ENCODE peak calls at places on chromosomes 6 and 20, in four cellular contexts. One of them, this sample, is unnamed.

GRCh38 chr6:16184129-16184528 is 54.3 kb upstream of the GMPR start:
- DNase-seq in GM12878: peak; percentile 45
- DNase-seq in K562: peak; percentile 20
- DNase-seq in HepG2: peak; percentile 42
- DNase-seq in this sample: peak; percentile 36

GRCh38 chr20:32477594-32478512 is 107.3 kb downstream of the NOL4L start:
- DNase-seq in GM12878: no peak
- DNase-seq in K562: no peak
- DNase-seq in HepG2: no peak
- DNase-seq in this sample: no peak

GRCh38 chr20:59062057-59062456 is 19.5 kb upstream of the PRELID3B start:
- DNase-seq in GM12878: no peak
- DNase-seq in K562: no peak
- DNase-seq in HepG2: no peak
- DNase-seq in this sample: no peak

GRCh38 chr6:154414021-154414813 is 57.6 kb upstream of the IPCEF1 start:
- DNase-seq in GM12878: no peak
- DNase-seq in K562: no peak
- DNase-seq in HepG2: peak; percentile 67
- DNase-seq in this sample: no peak

GRCh38 chr20:1500496-1500895 is 9.3 kb upstream of the SIRPB2 start:
- DNase-seq in GM12878: no peak
- DNase-seq in K562: no peak
- DNase-seq in HepG2: no peak
- DNase-seq in this sample: no peak

GRCh38 chr6:41286544-41287346 is at the start of gene TREM1:
- DNase-seq in GM12878: no peak
- DNase-seq in K562: no peak
- DNase-seq in HepG2: peak; percentile 17
- DNase-seq in this sample: no peak

GRCh38 chr20:49427751-49428518 is 54.5 kb downstream of the KCNB1 start:
- DNase-seq in GM12878: no peak
- DNase-seq in K562: no peak
- DNase-seq in HepG2: no peak
- DNase-seq in this sample: no peak

GRCh38 chr6:31396422-31397152 is 6.8 kb upstream of the MICA start:
- DNase-seq in GM12878: no peak
- DNase-seq in K562: peak; percentile 75
- DNase-seq in HepG2: peak; percentile 68
- DNase-seq in this sample: peak; percentile 89

GRCh38 chr6:81171991-81172740 is 580.3 kb downstream of the TENT5A start:
- DNase-seq in GM12878: no peak
- DNase-seq in K562: no peak
- DNase-seq in HepG2: no peak
- DNase-seq in this sample: no peak

GRCh38 chr6:80338201-80338836 is 231.8 kb downstream of the BCKDHB start:
- DNase-seq in GM12878: no peak
- DNase-seq in K562: peak; percentile 65
- DNase-seq in HepG2: peak; percentile 47
- DNase-seq in this sample: peak; percentile 86

GRCh38 chr6:45923831-45924391 is 91.7 kb downstream of the CLIC5 start:
- DNase-seq in GM12878: no peak
- DNase-seq in K562: no peak
- DNase-seq in HepG2: no peak
- DNase-seq in this sample: no peak

GRCh38 chr6:122790740-122791679 is 2.0 kb downstream of the SMPDL3A start:
- DNase-seq in GM12878: no peak
- DNase-seq in K562: no peak
- DNase-seq in HepG2: peak; percentile 86
- DNase-seq in this sample: no peak

GRCh38 chr6:140069576-140069975 is 695.1 kb upstream of the CITED2 start:
- DNase-seq in GM12878: no peak
- DNase-seq in K562: no peak
- DNase-seq in HepG2: no peak
- DNase-seq in this sample: no peak

GRCh38 chr20:53319716-53320115 is 273.9 kb downstream of the ZNF217 start:
- DNase-seq in GM12878: no peak
- DNase-seq in K562: no peak
- DNase-seq in HepG2: no peak
- DNase-seq in this sample: no peak
- TF ChIP-seq ESRRA in GM12878: no peak
- TF ChIP-seq ESRRA in K562: no peak
- TF ChIP-seq ESRRA in HepG2: no peak
- TF ChIP-seq ESRRA in this sample: no peak

DNA sequence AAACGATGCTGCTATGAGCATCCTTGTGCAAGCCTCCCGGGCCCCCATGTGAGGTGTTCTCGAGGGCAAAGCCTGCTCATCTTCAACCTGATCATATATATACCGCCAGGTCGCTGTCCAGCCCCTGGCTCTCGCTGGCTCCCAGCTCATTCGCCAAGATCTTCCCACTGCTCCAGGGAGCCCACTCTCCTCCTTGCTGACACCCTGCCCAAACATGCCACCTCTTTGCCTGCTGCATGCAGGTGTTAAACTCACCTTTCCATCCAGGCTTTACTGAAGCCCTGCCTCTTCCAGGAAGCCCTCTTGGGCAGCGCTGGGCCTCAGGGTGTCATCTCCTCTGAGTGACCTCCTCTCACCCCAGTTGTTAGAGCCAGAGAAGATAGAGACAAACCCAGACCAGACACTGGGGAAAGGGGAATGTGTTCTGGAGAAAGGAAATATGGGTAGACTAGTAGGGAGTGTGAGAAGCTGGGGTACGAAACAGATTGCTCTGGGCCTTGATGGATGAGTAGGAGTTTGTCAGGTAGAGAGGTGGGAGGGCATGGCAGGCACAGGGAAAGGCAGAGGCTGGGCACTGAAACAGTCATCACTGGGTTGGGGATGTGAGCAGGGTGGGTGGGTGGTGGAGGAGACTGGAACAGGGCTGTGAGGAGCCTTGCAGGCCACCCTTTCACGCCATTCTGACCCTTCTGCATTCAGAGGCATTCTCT is 1.2 kb upstream of the DLGAP4 start:
- DNase-seq in GM12878: no peak
- DNase-seq in K562: no peak
- DNase-seq in HepG2: no peak
- DNase-seq in this sample: no peak
- TF ChIP-seq TCF7 in GM12878: no peak
- TF ChIP-seq TCF7 in K562: no peak
- TF ChIP-seq TCF7 in HepG2: no peak
- TF ChIP-seq TCF7 in this sample: no peak

GRCh38 chr20:45230631-45231030 is 9.5 kb downstream of the SEMG2 start:
- DNase-seq in GM12878: no peak
- DNase-seq in K562: no peak
- DNase-seq in HepG2: no peak
- DNase-seq in this sample: no peak

GRCh38 chr20:45226287-45226686 is 5.1 kb downstream of the SEMG2 start:
- DNase-seq in GM12878: no peak
- DNase-seq in K562: no peak
- DNase-seq in HepG2: no peak
- DNase-seq in this sample: no peak

GRCh38 chr20:45229264-45230056 is 8.3 kb downstream of the SEMG2 start:
- DNase-seq in GM12878: no peak
- DNase-seq in K562: peak; percentile 52
- DNase-seq in HepG2: peak; percentile 26
- DNase-seq in this sample: peak; percentile 90
- TF ChIP-seq ESRRA in GM12878: no peak
- TF ChIP-seq ESRRA in K562: no peak
- TF ChIP-seq ESRRA in HepG2: no peak
- TF ChIP-seq ESRRA in this sample: no peak

DNA sequence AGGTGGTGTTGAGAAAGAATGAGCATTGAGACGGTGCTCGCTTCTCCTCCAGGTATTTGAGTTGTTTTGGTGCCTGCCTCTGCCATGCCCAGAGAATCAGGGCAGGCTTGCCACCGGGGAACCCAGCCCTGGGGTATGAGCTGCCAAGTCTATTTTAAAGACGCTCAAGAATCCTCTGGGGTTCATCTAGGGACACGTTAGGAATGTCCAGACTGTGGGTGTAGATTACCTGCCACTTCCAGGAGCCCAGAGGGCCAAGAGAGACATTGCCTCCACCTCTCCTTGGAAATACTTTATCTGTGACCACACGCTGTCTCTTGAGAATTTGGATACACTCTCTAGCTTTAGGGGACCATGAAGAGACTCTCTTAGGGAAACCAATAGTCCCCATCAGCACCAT is 28.3 kb downstream of the SAYSD1 start:
- DNase-seq in GM12878: no peak
- DNase-seq in K562: no peak
- DNase-seq in HepG2: no peak
- DNase-seq in this sample: no peak
- TF ChIP-seq TCF7 in GM12878: no peak
- TF ChIP-seq TCF7 in K562: no peak
- TF ChIP-seq TCF7 in HepG2: no peak
- TF ChIP-seq TCF7 in this sample: no peak

GRCh38 chr6:105838156-105838555 is 248.0 kb upstream of the PRDM1 start:
- DNase-seq in GM12878: no peak
- DNase-seq in K562: no peak
- DNase-seq in HepG2: no peak
- DNase-seq in this sample: no peak

GRCh38 chr6:105836379-105836778 is 249.8 kb upstream of the PRDM1 start:
- DNase-seq in GM12878: no peak
- DNase-seq in K562: no peak
- DNase-seq in HepG2: no peak
- DNase-seq in this sample: no peak

GRCh38 chr6:105836889-105837288 is 249.2 kb upstream of the PRDM1 start:
- DNase-seq in GM12878: no peak
- DNase-seq in K562: no peak
- DNase-seq in HepG2: no peak
- DNase-seq in this sample: no peak

GRCh38 chr6:105834548-105834947 is 251.6 kb upstream of the PRDM1 start:
- DNase-seq in GM12878: no peak
- DNase-seq in K562: no peak
- DNase-seq in HepG2: no peak
- DNase-seq in this sample: no peak

GRCh38 chr6:105835373-105835772 is 250.8 kb upstream of the PRDM1 start:
- DNase-seq in GM12878: no peak
- DNase-seq in K562: peak; percentile 40
- DNase-seq in HepG2: peak; percentile 31
- DNase-seq in this sample: peak; percentile 69
- TF ChIP-seq ESRRA in GM12878: no peak
- TF ChIP-seq ESRRA in K562: no peak
- TF ChIP-seq ESRRA in HepG2: no peak
- TF ChIP-seq ESRRA in this sample: no peak

GRCh38 chr20:9686455-9686854 is 152.4 kb downstream of the PAK5 start:
- DNase-seq in GM12878: no peak
- DNase-seq in K562: no peak
- DNase-seq in HepG2: no peak
- DNase-seq in this sample: no peak

GRCh38 chr20:9685011-9685410 is 153.9 kb downstream of the PAK5 start:
- DNase-seq in GM12878: no peak
- DNase-seq in K562: no peak
- DNase-seq in HepG2: no peak
- DNase-seq in this sample: no peak

GRCh38 chr20:9686866-9687265 is 152.0 kb downstream of the PAK5 start:
- DNase-seq in GM12878: no peak
- DNase-seq in K562: no peak
- DNase-seq in HepG2: no peak
- DNase-seq in this sample: no peak

GRCh38 chr20:9686001-9686400 is 152.9 kb downstream of the PAK5 start:
- DNase-seq in GM12878: no peak
- DNase-seq in K562: no peak
- DNase-seq in HepG2: no peak
- DNase-seq in this sample: no peak

GRCh38 chr20:9689041-9689440 is 149.8 kb downstream of the PAK5 start:
- DNase-seq in GM12878: no peak
- DNase-seq in K562: no peak
- DNase-seq in HepG2: no peak
- DNase-seq in this sample: no peak
- TF ChIP-seq TCF7 in GM12878: no peak
- TF ChIP-seq TCF7 in K562: no peak
- TF ChIP-seq TCF7 in HepG2: no peak
- TF ChIP-seq TCF7 in this sample: no peak

GRCh38 chr6:119273799-119274595 is 75.6 kb downstream of the MAN1A1 start:
- DNase-seq in GM12878: no peak
- DNase-seq in K562: no peak
- DNase-seq in HepG2: no peak
- DNase-seq in this sample: no peak

GRCh38 chr6:119276211-119276610 is 73.3 kb downstream of the MAN1A1 start:
- DNase-seq in GM12878: no peak
- DNase-seq in K562: no peak
- DNase-seq in HepG2: no peak
- DNase-seq in this sample: no peak

GRCh38 chr6:119280080-119280479 is 69.5 kb downstream of the MAN1A1 start:
- DNase-seq in GM12878: no peak
- DNase-seq in K562: no peak
- DNase-seq in HepG2: no peak
- DNase-seq in this sample: no peak

GRCh38 chr6:119278625-119279024 is 70.9 kb downstream of the MAN1A1 start:
- DNase-seq in GM12878: no peak
- DNase-seq in K562: no peak
- DNase-seq in HepG2: no peak
- DNase-seq in this sample: no peak

GRCh38 chr6:119277047-119277446 is 72.5 kb downstream of the MAN1A1 start:
- DNase-seq in GM12878: no peak
- DNase-seq in K562: no peak
- DNase-seq in HepG2: no peak
- DNase-seq in this sample: no peak
- TF ChIP-seq ESRRA in GM12878: no peak
- TF ChIP-seq ESRRA in K562: no peak
- TF ChIP-seq ESRRA in HepG2: no peak
- TF ChIP-seq ESRRA in this sample: no peak

DNA sequence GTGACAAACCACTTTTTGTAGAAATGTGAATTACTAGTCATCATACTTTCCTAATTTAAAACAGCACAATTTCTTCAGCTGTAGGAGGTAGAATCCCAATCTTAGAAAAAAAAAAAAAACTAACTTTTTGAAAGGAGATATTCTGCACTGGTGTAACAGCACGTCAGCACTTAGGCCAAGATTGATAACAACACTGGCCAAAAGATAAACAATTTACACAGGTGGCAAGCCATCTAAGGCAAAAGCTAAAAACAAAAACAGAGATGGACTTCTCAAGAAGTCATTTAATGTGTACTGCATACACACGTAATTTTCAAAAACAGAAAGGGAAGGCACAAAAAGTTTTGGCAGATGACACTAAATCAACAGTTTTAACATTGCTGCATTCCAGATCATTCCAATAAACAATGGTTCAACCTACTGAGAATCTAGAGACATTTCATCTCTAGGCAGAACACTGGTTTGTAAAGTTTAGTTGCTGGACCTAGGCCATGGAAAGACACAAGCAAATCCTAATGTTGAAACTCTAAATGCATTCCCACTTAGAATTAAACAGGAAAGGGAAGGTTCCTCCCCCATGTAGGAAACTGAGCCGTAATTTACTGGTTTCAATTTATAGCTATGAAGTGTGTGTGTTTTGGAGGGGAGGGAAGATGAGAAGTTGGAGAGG is 1.4 kb downstream of the GCLC start:
- DNase-seq in GM12878: no peak
- DNase-seq in K562: no peak
- DNase-seq in HepG2: no peak
- DNase-seq in this sample: no peak
- TF ChIP-seq TCF7 in GM12878: no peak
- TF ChIP-seq TCF7 in K562: no peak
- TF ChIP-seq TCF7 in HepG2: no peak
- TF ChIP-seq TCF7 in this sample: no peak

This sample was measured in WTC11.